ENCODE peak calls at places on chromosome X, in six cellular contexts. L, D, F, G, U and C are unnamed samples.

GRCh38 chrX:9856596-9856995 is 70.4 kb downstream of the SHROOM2 start:
- DNase-seq in L (no peak), D (no peak), F (no peak), G (peak), U (no peak), C (peak)

GRCh38 chrX:154800508-154801207 is 4.6 kb downstream of the MPP1 start:
- DNase-seq in L (no peak), D (no peak), F (no peak), G (no peak), U (no peak), C (no peak)

GRCh38 chrX:13103111-13103913 is 58.9 kb upstream of the FAM9C start:
- DNase-seq in L (no peak), D (no peak), F (no peak), G (no peak), U (no peak), C (no peak)

GRCh38 chrX:9940397-9940796 is 26.8 kb upstream of the CLDN34 start:
- DNase-seq in L (peak), D (no peak), F (no peak), G (no peak), U (no peak), C (no peak)

GRCh38 chrX:74458738-74459137 is 37.4 kb downstream of the SLC16A2 start:
- DNase-seq in L (peak), D (no peak), F (peak), G (no peak), U (no peak), C (no peak)

GRCh38 chrX:65841263-65841662 is 173.8 kb downstream of the MSN start:
- DNase-seq in L (no peak), D (no peak), F (no peak), G (no peak), U (no peak), C (no peak)

GRCh38 chrX:7927259-7928167 is at the start of gene PNPLA4:
- DNase-seq in L (peak), D (peak), F (peak), G (peak), U (peak), C (peak)

GRCh38 chrX:65596270-65596669 is 61.7 kb upstream of the LAS1L start:
- DNase-seq in L (peak), D (no peak), F (no peak), G (no peak), U (no peak), C (no peak)

GRCh38 chrX:68060506-68061205 is 372.6 kb downstream of the OPHN1 start:
- DNase-seq in L (no peak), D (peak), F (peak), G (no peak), U (no peak), C (no peak)

GRCh38 chrX:150099316-150099715 is 161.0 kb upstream of the EOLA2 start:
- DNase-seq in L (no peak), D (no peak), F (no peak), G (no peak), U (peak), C (no peak)

GRCh38 chrX:7083468-7084396 is 63.8 kb upstream of the STS start:
- DNase-seq in L (peak), D (no peak), F (peak), G (no peak), U (no peak), C (no peak)

GRCh38 chrX:86455495-86455894 is 307.2 kb downstream of the DACH2 start:
- DNase-seq in L (no peak), D (peak), F (no peak), G (peak), U (no peak), C (no peak)

GRCh38 chrX:3638280-3638873 is 75.1 kb downstream of the PRKX start:
- DNase-seq in L (peak), D (peak), F (peak), G (peak), U (peak), C (no peak)

GRCh38 chrX:54198262-54198661 is 15.2 kb upstream of the FAM120C start:
- DNase-seq in L (no peak), D (peak), F (no peak), G (no peak), U (no peak), C (no peak)

GRCh38 chrX:118215346-118215745 is 98.7 kb upstream of the KLHL13 start:
- DNase-seq in L (no peak), D (no peak), F (no peak), G (no peak), U (no peak), C (no peak)

GRCh38 chrX:37921758-37922157 is 74.4 kb upstream of the DYNLT3 start:
- DNase-seq in L (peak), D (no peak), F (no peak), G (no peak), U (no peak), C (no peak)

GRCh38 chrX:154030266-154030665 is 10.6 kb upstream of the IRAK1 start:
- DNase-seq in L (no peak), D (no peak), F (no peak), G (no peak), U (no peak), C (no peak)

GRCh38 chrX:78321809-78322208 is 5.6 kb downstream of the CYSLTR1 start:
- DNase-seq in L (no peak), D (no peak), F (no peak), G (no peak), U (peak), C (no peak)

GRCh38 chrX:132631579-132632232 is 142.9 kb upstream of the MBNL3 start:
- DNase-seq in L (no peak), D (no peak), F (peak), G (peak), U (no peak), C (no peak)

GRCh38 chrX:150696836-150697235 is 3.6 kb downstream of the MTMR1 start:
- DNase-seq in L (no peak), D (no peak), F (no peak), G (no peak), U (no peak), C (no peak)

GRCh38 chrX:23844502-23845138 is 61.6 kb downstream of the SAT1 start:
- DNase-seq in L (no peak), D (no peak), F (no peak), G (no peak), U (no peak), C (no peak)

GRCh38 chrX:151825927-151826471 is 86.7 kb upstream of the MAGEA4 start:
- DNase-seq in L (peak), D (no peak), F (no peak), G (no peak), U (no peak), C (no peak)

GRCh38 chrX:122119361-122119760 is 1064.7 kb upstream of the GRIA3 start:
- DNase-seq in L (no peak), D (no peak), F (no peak), G (no peak), U (no peak), C (no peak)

GRCh38 chrX:135973025-135973547 is 702 bp downstream of the MMGT1 start:
- DNase-seq in L (no peak), D (no peak), F (no peak), G (no peak), U (no peak), C (no peak)

GRCh38 chrX:23118163-23118562 is 118.4 kb downstream of the DDX53 start:
- DNase-seq in L (no peak), D (no peak), F (no peak), G (no peak), U (no peak), C (no peak)

GRCh38 chrX:130028196-130028595 is 45.8 kb downstream of the BCORL1 start:
- DNase-seq in L (peak), D (peak), F (peak), G (peak), U (peak), C (no peak)

GRCh38 chrX:39477438-39478120 is 620.2 kb downstream of the BCOR start:
- DNase-seq in L (no peak), D (peak), F (no peak), G (peak), U (peak), C (no peak)

GRCh38 chrX:123909498-123909897 is 49.6 kb downstream of the XIAP start:
- DNase-seq in L (no peak), D (no peak), F (no peak), G (no peak), U (no peak), C (no peak)

GRCh38 chrX:133776072-133776471 is 209.3 kb downstream of the GPC3 start:
- DNase-seq in L (no peak), D (peak), F (peak), G (peak), U (peak), C (no peak)

GRCh38 chrX:143429021-143429570 is 88.2 kb downstream of the SPANXN3 start:
- DNase-seq in L (no peak), D (no peak), F (no peak), G (no peak), U (no peak), C (no peak)

GRCh38 chrX:1205681-1206611 is 6.5 kb downstream of the CRLF2 start:
- DNase-seq in L (peak), D (peak), F (no peak), G (peak), U (no peak), C (peak)

GRCh38 chrX:121160987-121161386 is 113.6 kb downstream of the GLUD2 start:
- DNase-seq in L (peak), D (no peak), F (no peak), G (no peak), U (no peak), C (no peak)

GRCh38 chrX:40933132-40934078 is 151.8 kb upstream of the USP9X start:
- DNase-seq in L (peak), D (no peak), F (no peak), G (peak), U (no peak), C (no peak)

GRCh38 chrX:115023139-115023538 is 5.7 kb upstream of the IL13RA2 start:
- DNase-seq in L (peak), D (no peak), F (peak), G (no peak), U (no peak), C (no peak)

GRCh38 chrX:790780-791360 is 160.3 kb downstream of the SHOX start:
- DNase-seq in L (no peak), D (peak), F (no peak), G (peak), U (no peak), C (no peak)